ENCODE peak calls at places on chromosomes 13 and 19, in nine cellular contexts. Y, C, W, B, O, R, U, D and L are unnamed samples.

GRCh38 chr19:42282810-42283247 is 13.8 kb downstream of the CIC start:
- DNase-seq in B (no peak), R (no peak), Y (no peak), U (no peak), C (no peak), O (no peak), W (no peak), D (no peak), L (no peak)

GRCh38 chr19:29079331-29079730 is 133.6 kb downstream of the UQCRFS1 start:
- DNase-seq in D (no peak), R (no peak), O (no peak), C (no peak), W (no peak), B (no peak), Y (no peak), U (no peak), L (no peak)

GRCh38 chr13:106555631-106556328 is 12.2 kb downstream of the ARGLU1 start:
- DNase-seq in Y (no peak), W (no peak), O (no peak), R (no peak), C (no peak), U (no peak), D (no peak), B (no peak), L (no peak)

GRCh38 chr13:46553886-46554855 is 1.2 kb downstream of the LRCH1 start:
- DNase-seq in R (peak; percentile 96), U (peak; percentile 49), B (peak; percentile 79), W (peak; percentile 88), D (peak; percentile 62), Y (peak; percentile 55), C (peak; percentile 71), O (no peak), L (peak; percentile 41)

GRCh38 chr13:24032252-24032651 is 128.3 kb upstream of the SPATA13 start:
- DNase-seq in O (no peak), Y (no peak), U (no peak), W (no peak), R (no peak), C (no peak), B (no peak), D (no peak), L (no peak)

GRCh38 chr13:80558074-80558473 is 217.1 kb upstream of the SPRY2 start:
- DNase-seq in U (no peak), Y (no peak), W (no peak), R (no peak), O (no peak), C (no peak), B (no peak), D (no peak), L (no peak)

GRCh38 chr13:40916207-40916998 is 102.7 kb downstream of the ELF1 start:
- DNase-seq in W (no peak), U (no peak), C (no peak), Y (no peak), D (no peak), O (no peak), R (no peak), B (no peak), L (no peak)

GRCh38 chr13:85031771-85032170 is 767.4 kb downstream of the SLITRK6 start:
- DNase-seq in B (no peak), Y (no peak), O (no peak), C (no peak), U (no peak), D (no peak), W (no peak), R (no peak), L (no peak)

GRCh38 chr13:88736026-88736425 is 1064.9 kb downstream of the SLITRK5 start:
- DNase-seq in R (no peak), D (no peak), O (no peak), U (no peak), W (no peak), C (no peak), Y (no peak), B (no peak), L (no peak)

GRCh38 chr13:89238496-89238895 is 1567.3 kb downstream of the SLITRK5 start:
- DNase-seq in B (no peak), O (no peak), Y (no peak), D (no peak), C (no peak), U (no peak), R (no peak), W (no peak), L (no peak)

GRCh38 chr19:2235396-2236284 is 489 bp downstream of the PLEKHJ1 start:
- DNase-seq in W (no peak), R (peak; percentile 28), B (peak; percentile 71), O (no peak), D (no peak), U (no peak), C (peak; percentile 79), Y (no peak), L (no peak)

GRCh38 chr19:52039169-52039568 is 9.5 kb downstream of the ZNF432 start:
- DNase-seq in O (no peak), W (no peak), C (no peak), Y (no peak), B (no peak), R (no peak), D (no peak), U (no peak), L (no peak)

GRCh38 chr19:5219551-5220304 is 120.9 kb downstream of the PTPRS start:
- DNase-seq in O (no peak), Y (no peak), U (no peak), W (no peak), D (no peak), B (no peak), R (no peak), C (no peak), L (no peak)

GRCh38 chr19:48645652-48646191 is at the start of gene CA11:
- DNase-seq in W (no peak), U (no peak), B (no peak), C (no peak), Y (no peak), D (no peak), O (no peak), R (peak; percentile 51), L (no peak)
- TF ChIP-seq POLR2A in W (no peak), U (no peak), B (peak; percentile 60), C (no peak), Y (no peak), D (no peak), O (no peak), R (no peak), L (no peak)

DNA sequence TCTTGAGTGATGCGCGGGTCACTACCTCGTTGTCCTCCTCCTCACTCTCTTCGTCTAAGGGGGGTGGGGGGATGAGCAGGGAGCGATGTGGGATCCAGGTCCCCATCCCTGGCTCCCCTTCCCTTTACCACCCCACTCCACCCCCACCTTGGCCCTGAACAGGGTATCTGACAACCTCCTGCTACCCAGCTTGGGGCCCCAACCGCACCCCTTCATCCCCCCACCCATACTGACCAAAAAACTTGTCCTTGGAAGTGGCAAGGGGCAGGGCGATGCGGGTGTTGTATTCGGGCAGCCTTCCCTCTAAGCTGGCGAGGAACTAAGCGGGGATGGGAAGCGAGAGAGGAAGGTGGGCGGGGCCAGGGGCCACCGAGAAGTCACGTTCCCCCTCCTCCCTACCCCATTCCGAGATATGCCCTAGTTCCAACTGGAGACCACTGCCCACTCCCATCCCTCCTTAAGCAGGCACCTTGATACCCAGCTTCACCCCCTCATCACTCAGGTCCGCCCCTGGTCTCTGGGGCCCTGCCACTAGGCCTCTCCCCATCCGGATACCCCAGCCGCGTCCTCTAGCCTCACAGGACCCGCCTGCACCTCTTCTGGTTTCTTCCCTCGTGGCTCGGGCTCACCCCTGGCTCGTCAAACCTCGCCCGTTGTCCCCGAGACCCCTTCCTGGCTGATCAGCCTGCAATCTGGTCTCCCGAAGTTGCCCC is 1.9 kb upstream of the RGL3 start:
- DNase-seq in C (no peak), R (no peak), D (no peak), U (no peak), B (no peak), Y (no peak), O (no peak), W (no peak), L (no peak)
- TF ChIP-seq POLR2A in C (no peak), R (no peak), D (no peak), U (no peak), B (no peak), Y (no peak), O (no peak), W (no peak), L (no peak)

DNA sequence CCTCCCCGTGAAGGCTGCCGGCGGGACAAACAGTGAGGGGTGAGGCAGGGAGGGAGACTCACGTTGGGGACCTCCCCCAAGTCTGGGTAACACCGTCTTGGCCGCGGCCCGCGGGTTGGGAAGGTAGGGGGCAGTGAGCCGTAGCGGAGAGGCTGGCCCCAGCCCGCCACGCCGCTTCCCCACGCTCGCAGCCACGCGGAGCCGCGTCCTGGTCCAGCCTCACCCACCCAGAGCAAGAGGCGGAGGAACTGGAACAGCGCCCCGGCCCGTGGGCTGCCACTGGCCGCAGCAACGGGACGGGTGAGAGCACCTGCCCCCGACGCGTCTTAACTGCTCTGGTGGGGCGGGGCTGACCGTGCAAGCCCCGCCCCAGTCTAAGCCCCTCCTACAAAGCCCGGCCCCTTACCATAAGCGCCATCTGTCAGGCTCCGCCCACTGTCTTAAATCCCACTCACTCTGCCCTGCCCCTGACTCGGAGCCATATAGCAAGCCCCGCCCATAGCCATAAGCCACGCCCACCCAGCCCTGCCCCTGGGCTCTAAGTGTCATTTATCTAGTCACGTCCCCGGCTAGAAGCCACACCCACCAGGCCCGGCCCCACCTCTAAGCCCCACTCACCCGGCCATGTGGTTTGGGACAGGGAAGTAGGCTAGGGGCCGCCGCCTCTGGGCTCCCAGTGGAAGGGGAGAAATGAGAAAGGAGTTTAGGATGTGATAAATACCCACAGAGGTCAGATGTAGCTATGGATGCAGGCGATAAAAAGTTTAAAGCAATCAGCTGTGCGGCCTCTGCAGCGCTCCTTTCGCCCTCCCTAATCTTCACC is 2.1 kb upstream of the CCL25 start:
- DNase-seq in U (peak; percentile 75), R (peak; percentile 99), D (peak; percentile 53), B (peak; percentile 88), W (peak; percentile 92), Y (peak; percentile 85), O (no peak), C (peak; percentile 75), L (no peak)
- TF ChIP-seq POLR2A in U (no peak), R (peak; percentile 92), D (peak; percentile 11), B (no peak), W (no peak), Y (peak; percentile 69), O (no peak), C (no peak), L (no peak)

GRCh38 chr19:45599286-45599685 is 2.7 kb downstream of the GPR4 start:
- DNase-seq in B (no peak), D (no peak), W (no peak), O (no peak), R (no peak), U (no peak), C (no peak), Y (no peak), L (no peak)

GRCh38 chr19:45600340-45600885 is 1.6 kb downstream of the GPR4 start:
- DNase-seq in C (no peak), U (no peak), R (no peak), B (no peak), D (no peak), O (no peak), Y (no peak), W (no peak), L (no peak)

GRCh38 chr19:45598267-45599011 is 3.6 kb downstream of the GPR4 start:
- DNase-seq in D (no peak), B (no peak), R (peak; percentile 20), U (no peak), W (no peak), O (no peak), C (no peak), Y (no peak), L (no peak)

GRCh38 chr19:45601115-45601514 is 897 bp downstream of the GPR4 start:
- DNase-seq in U (no peak), W (no peak), Y (no peak), O (no peak), R (no peak), C (no peak), B (no peak), D (no peak), L (no peak)

GRCh38 chr19:45601524-45602522 is at the start of gene GPR4:
- DNase-seq in W (peak; percentile 68), C (no peak), D (no peak), B (no peak), O (no peak), R (no peak), Y (no peak), U (no peak), L (no peak)
- TF ChIP-seq POLR2A in W (peak; percentile 61), C (no peak), D (peak; percentile 17), B (no peak), O (no peak), R (no peak), Y (no peak), U (no peak), L (no peak)